ENCODE peak calls at places on chromosomes 16 and 17, in four cellular contexts. One of them, this sample, is unnamed.

GRCh38 chr17:76709077-76709950 is 1.5 kb downstream of the MXRA7 start:
- DNase-seq in SK-N-SH: peak
- DNase-seq in K562: peak
- DNase-seq in HepG2: peak
- DNase-seq in this sample: no peak

GRCh38 chr17:20071824-20072691 is 62.9 kb downstream of the SPECC1 start:
- DNase-seq in SK-N-SH: no peak
- DNase-seq in K562: no peak
- DNase-seq in HepG2: no peak
- DNase-seq in this sample: no peak

GRCh38 chr16:11613381-11614303 is 26.9 kb upstream of the LITAF start:
- DNase-seq in SK-N-SH: no peak
- DNase-seq in K562: peak
- DNase-seq in HepG2: peak
- DNase-seq in this sample: no peak

GRCh38 chr17:19538095-19539039 is 4.7 kb downstream of the SLC47A1 start:
- DNase-seq in SK-N-SH: no peak
- DNase-seq in K562: no peak
- DNase-seq in HepG2: peak
- DNase-seq in this sample: no peak

GRCh38 chr16:68003031-68003430 is 3.7 kb upstream of the DPEP2 start:
- DNase-seq in SK-N-SH: no peak
- DNase-seq in K562: no peak
- DNase-seq in HepG2: no peak
- DNase-seq in this sample: no peak

GRCh38 chr17:28579526-28579925 is 2.8 kb upstream of the ALDOC start:
- DNase-seq in SK-N-SH: no peak
- DNase-seq in K562: no peak
- DNase-seq in HepG2: no peak
- DNase-seq in this sample: no peak

GRCh38 chr17:81194941-81195901 is 27.5 kb downstream of the CEP131 start:
- DNase-seq in SK-N-SH: no peak
- DNase-seq in K562: no peak
- DNase-seq in HepG2: no peak
- DNase-seq in this sample: no peak

GRCh38 chr16:58727028-58727781 is 6.9 kb downstream of the GOT2 start:
- DNase-seq in SK-N-SH: no peak
- DNase-seq in K562: no peak
- DNase-seq in HepG2: no peak
- DNase-seq in this sample: no peak

GRCh38 chr17:39635614-39636176 is 1.2 kb upstream of the STARD3 start:
- DNase-seq in SK-N-SH: no peak
- DNase-seq in K562: peak
- DNase-seq in HepG2: no peak
- DNase-seq in this sample: no peak

GRCh38 chr17:62052765-62053338 is 12.2 kb downstream of the MED13 start:
- DNase-seq in SK-N-SH: no peak
- DNase-seq in K562: no peak
- DNase-seq in HepG2: no peak
- DNase-seq in this sample: no peak

GRCh38 chr16:17070882-17071592 is 399.7 kb downstream of the XYLT1 start:
- DNase-seq in SK-N-SH: no peak
- DNase-seq in K562: no peak
- DNase-seq in HepG2: no peak
- DNase-seq in this sample: peak

GRCh38 chr16:87715231-87715630 is 50.6 kb downstream of the KLHDC4 start:
- DNase-seq in SK-N-SH: no peak
- DNase-seq in K562: no peak
- DNase-seq in HepG2: no peak
- DNase-seq in this sample: no peak

GRCh38 chr16:1150511-1150982 is 2.4 kb upstream of the CACNA1H start:
- DNase-seq in SK-N-SH: no peak
- DNase-seq in K562: peak
- DNase-seq in HepG2: peak
- DNase-seq in this sample: peak

GRCh38 chr17:7307686-7308624 is 527 bp downstream of the EIF5A start:
- DNase-seq in SK-N-SH: peak
- DNase-seq in K562: peak
- DNase-seq in HepG2: no peak
- DNase-seq in this sample: peak

GRCh38 chr17:81340606-81341346 is 45.7 kb upstream of the SLC38A10 start:
- DNase-seq in SK-N-SH: peak
- DNase-seq in K562: no peak
- DNase-seq in HepG2: no peak
- DNase-seq in this sample: no peak

GRCh38 chr16:16041196-16041892 is 91.9 kb downstream of the ABCC1 start:
- DNase-seq in SK-N-SH: no peak
- DNase-seq in K562: no peak
- DNase-seq in HepG2: no peak
- DNase-seq in this sample: peak

GRCh38 chr16:49788505-49788904 is 67.4 kb downstream of the ZNF423 start:
- DNase-seq in SK-N-SH: no peak
- DNase-seq in K562: no peak
- DNase-seq in HepG2: no peak
- DNase-seq in this sample: no peak

GRCh38 chr16:22322021-22322471 is 24.8 kb downstream of the POLR3E start:
- DNase-seq in SK-N-SH: no peak
- DNase-seq in K562: no peak
- DNase-seq in HepG2: no peak
- DNase-seq in this sample: no peak

GRCh38 chr16:22318690-22319358 is 21.6 kb downstream of the POLR3E start:
- DNase-seq in SK-N-SH: peak
- DNase-seq in K562: peak
- DNase-seq in HepG2: peak
- DNase-seq in this sample: peak

GRCh38 chr16:22322741-22323140 is 25.5 kb downstream of the POLR3E start:
- DNase-seq in SK-N-SH: no peak
- DNase-seq in K562: no peak
- DNase-seq in HepG2: no peak
- DNase-seq in this sample: no peak

GRCh38 chr16:22321340-22322001 is 24.3 kb downstream of the POLR3E start:
- DNase-seq in SK-N-SH: peak
- DNase-seq in K562: peak
- DNase-seq in HepG2: peak
- DNase-seq in this sample: peak

GRCh38 chr16:22320572-22321339 is 23.5 kb downstream of the POLR3E start:
- DNase-seq in SK-N-SH: no peak
- DNase-seq in K562: no peak
- DNase-seq in HepG2: no peak
- DNase-seq in this sample: no peak
- TF ChIP-seq MAX in SK-N-SH: no peak
- TF ChIP-seq MAX in K562: no peak
- TF ChIP-seq MAX in HepG2: no peak
- TF ChIP-seq MAX in this sample: no peak

DNA sequence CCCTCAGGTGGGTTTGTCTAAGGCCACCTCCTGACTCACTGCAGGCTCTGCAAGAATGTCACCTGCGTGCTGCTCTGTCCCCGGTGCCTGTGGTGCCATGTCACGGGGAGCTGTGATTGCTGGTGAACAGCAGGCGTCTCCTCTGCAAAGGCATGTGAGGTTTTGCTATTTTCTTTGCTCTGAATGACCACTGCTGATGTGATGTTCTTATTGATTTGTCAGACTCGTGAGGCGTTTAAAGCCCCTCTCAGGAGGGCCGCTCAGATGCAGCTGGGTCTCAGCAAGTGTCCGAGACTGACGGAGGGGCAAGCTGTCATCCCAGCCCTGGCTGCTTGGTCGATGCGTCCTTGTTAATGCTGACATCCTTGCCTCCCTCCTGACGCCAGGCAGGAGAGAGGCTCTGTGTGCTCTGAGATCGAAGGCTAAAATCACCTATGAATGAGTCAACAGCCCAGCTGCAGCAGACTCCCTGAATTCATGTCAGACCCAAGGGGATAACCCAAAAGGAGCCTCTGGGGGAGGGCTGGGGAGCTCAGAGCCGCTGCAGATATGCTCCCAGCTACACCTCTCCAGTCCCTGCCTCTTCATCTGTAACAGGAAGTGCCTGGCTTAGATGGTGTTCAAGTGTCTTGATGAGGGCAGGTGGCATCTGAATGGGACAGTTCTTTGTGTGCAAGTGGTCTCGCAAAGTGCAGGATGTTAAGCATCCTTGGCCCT is 11.8 kb upstream of the PEMT start:
- DNase-seq in SK-N-SH: no peak
- DNase-seq in K562: no peak
- DNase-seq in HepG2: no peak
- DNase-seq in this sample: no peak
- TF ChIP-seq FOXJ3 in SK-N-SH: no peak
- TF ChIP-seq FOXJ3 in K562: no peak
- TF ChIP-seq FOXJ3 in HepG2: no peak
- TF ChIP-seq FOXJ3 in this sample: no peak

GRCh38 chr17:83201206-83202001 is 122.0 kb downstream of the METRNL start:
- DNase-seq in SK-N-SH: no peak
- DNase-seq in K562: no peak
- DNase-seq in HepG2: no peak
- DNase-seq in this sample: no peak

GRCh38 chr17:83202002-83203000 is 122.9 kb downstream of the METRNL start:
- DNase-seq in SK-N-SH: no peak
- DNase-seq in K562: no peak
- DNase-seq in HepG2: no peak
- DNase-seq in this sample: peak

GRCh38 chr17:83200231-83200699 is 120.9 kb downstream of the METRNL start:
- DNase-seq in SK-N-SH: no peak
- DNase-seq in K562: no peak
- DNase-seq in HepG2: no peak
- DNase-seq in this sample: peak

GRCh38 chr17:83199500-83200201 is 120.2 kb downstream of the METRNL start:
- DNase-seq in SK-N-SH: no peak
- DNase-seq in K562: no peak
- DNase-seq in HepG2: no peak
- DNase-seq in this sample: peak

GRCh38 chr17:83200746-83201145 is 121.3 kb downstream of the METRNL start:
- DNase-seq in SK-N-SH: no peak
- DNase-seq in K562: no peak
- DNase-seq in HepG2: no peak
- DNase-seq in this sample: no peak
- TF ChIP-seq MAX in SK-N-SH: no peak
- TF ChIP-seq MAX in K562: no peak
- TF ChIP-seq MAX in HepG2: no peak
- TF ChIP-seq MAX in this sample: no peak

DNA sequence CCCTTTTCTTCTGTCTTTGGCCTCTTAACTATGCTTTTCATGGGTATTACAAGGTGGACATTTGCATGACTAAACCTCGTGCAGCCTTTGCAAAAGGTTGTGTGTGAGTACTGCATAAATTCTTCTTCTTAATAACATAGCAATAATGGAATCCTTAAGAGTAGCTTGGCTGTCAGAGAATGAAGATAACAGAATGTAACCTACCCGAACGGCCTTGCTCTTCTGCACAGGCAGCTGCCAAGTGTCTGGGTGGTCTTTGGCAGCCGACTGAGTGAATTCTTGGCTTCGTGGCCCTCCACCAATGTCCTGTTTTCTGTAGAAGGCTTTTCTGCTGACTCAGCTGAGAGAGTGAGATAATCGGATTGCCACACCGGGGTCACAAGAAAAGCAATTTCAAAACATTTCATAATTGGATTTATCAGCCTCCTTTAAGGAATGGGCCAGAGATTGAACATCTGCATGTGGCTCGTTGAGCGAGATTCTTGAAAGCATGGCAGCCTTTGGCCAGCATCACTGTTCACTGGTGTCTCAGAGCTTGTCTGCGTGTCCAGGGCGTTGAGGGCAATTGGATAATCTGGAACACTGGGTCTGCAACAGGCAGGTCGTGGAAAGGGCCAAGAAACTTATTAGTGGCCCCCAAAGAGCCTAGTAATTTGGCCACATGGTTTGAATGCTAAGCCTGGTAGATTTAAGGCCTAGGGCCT is 13.5 kb downstream of the IRF8 start:
- DNase-seq in SK-N-SH: no peak
- DNase-seq in K562: no peak
- DNase-seq in HepG2: no peak
- DNase-seq in this sample: no peak
- TF ChIP-seq FOXJ3 in SK-N-SH: no peak
- TF ChIP-seq FOXJ3 in K562: no peak
- TF ChIP-seq FOXJ3 in HepG2: no peak
- TF ChIP-seq FOXJ3 in this sample: no peak

DNA sequence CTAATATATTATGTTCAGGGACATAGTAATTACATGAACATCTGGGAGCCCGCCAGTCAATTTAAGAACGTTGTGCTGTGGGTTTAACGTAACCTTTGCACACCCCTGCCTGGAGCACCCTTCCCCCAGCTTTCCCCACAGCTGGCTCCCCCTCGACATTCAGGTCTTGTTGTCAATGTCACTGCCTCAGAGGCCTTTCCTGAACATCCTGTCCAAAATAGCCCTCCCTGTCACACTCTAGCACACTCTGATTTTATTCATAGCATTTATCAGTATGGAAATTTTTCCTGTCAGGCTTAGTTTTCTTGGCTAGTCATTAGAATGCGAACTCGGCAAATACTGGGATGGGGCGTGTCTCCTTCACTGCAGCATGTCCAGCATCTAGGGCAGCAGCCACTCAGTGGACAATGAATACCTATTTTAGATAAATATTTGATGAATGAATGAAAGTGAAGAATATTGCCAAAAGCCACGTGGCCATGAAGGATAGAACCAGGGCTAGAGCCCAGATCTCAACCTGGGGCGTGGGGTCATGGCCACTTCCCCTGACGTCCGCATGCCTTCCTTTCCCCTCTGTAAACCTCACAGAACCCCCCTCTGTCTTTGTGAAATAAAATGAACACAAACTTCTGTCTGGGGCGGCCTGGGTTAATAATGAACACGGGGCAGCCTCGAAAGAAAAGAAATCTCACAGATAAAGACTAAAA is 10.5 kb downstream of the PIK3R6 start:
- DNase-seq in SK-N-SH: no peak
- DNase-seq in K562: no peak
- DNase-seq in HepG2: no peak
- DNase-seq in this sample: no peak
- TF ChIP-seq MAX in SK-N-SH: no peak
- TF ChIP-seq MAX in K562: no peak
- TF ChIP-seq MAX in HepG2: no peak
- TF ChIP-seq MAX in this sample: no peak

GRCh38 chr17:36674278-36674650 is 72.9 kb downstream of the MRM1 start:
- DNase-seq in SK-N-SH: no peak
- DNase-seq in K562: no peak
- DNase-seq in HepG2: no peak
- DNase-seq in this sample: no peak
- TF ChIP-seq FOXJ3 in SK-N-SH: no peak
- TF ChIP-seq FOXJ3 in K562: no peak
- TF ChIP-seq FOXJ3 in HepG2: no peak
- TF ChIP-seq FOXJ3 in this sample: no peak

This sample was measured in WTC11.